ENCODE peak calls at places on chromosomes 5 and 9, in seven cellular contexts. One of them, this sample, is unnamed. For H3K4me1 and H3K36me3, the result is how much of the 10 kb centered on the place peaks cover.

GRCh38 chr5:150640311-150641005 is at the start of gene SYNPO:
- DNase-seq in aorta: peak
- DNase-seq in HCT116: no peak
- DNase-seq in neuronal stem cell: no peak
- DNase-seq in Panc1: no peak
- DNase-seq in mammary epithelial cell: peak
- DNase-seq in psoas muscle: peak
- DNase-seq in this sample: no peak

GRCh38 chr9:70387663-70388062 is 26.8 kb downstream of the KLF9 start:
- DNase-seq in aorta: no peak
- DNase-seq in HCT116: no peak
- DNase-seq in neuronal stem cell: no peak
- DNase-seq in Panc1: no peak
- DNase-seq in mammary epithelial cell: no peak
- DNase-seq in psoas muscle: peak
- DNase-seq in this sample: no peak

GRCh38 chr9:21395778-21396717 is 10.8 kb upstream of the IFNA2 start:
- DNase-seq in aorta: peak
- DNase-seq in HCT116: peak
- DNase-seq in neuronal stem cell: peak
- DNase-seq in Panc1: no peak
- DNase-seq in mammary epithelial cell: no peak
- DNase-seq in psoas muscle: peak
- DNase-seq in this sample: peak

GRCh38 chr5:55151923-55152842 is 7.8 kb upstream of the GPX8 start:
- DNase-seq in aorta: no peak
- DNase-seq in HCT116: no peak
- DNase-seq in neuronal stem cell: no peak
- DNase-seq in Panc1: no peak
- DNase-seq in mammary epithelial cell: peak
- DNase-seq in psoas muscle: no peak
- DNase-seq in this sample: no peak

GRCh38 chr5:125393416-125393815 is 647.0 kb upstream of the ZNF608 start:
- DNase-seq in aorta: no peak
- DNase-seq in HCT116: no peak
- DNase-seq in neuronal stem cell: no peak
- DNase-seq in Panc1: no peak
- DNase-seq in mammary epithelial cell: no peak
- DNase-seq in psoas muscle: no peak
- DNase-seq in this sample: no peak

GRCh38 chr9:93003552-93004407 is 54.7 kb upstream of the SUSD3 start:
- DNase-seq in aorta: no peak
- DNase-seq in HCT116: peak
- DNase-seq in neuronal stem cell: no peak
- DNase-seq in Panc1: peak
- DNase-seq in mammary epithelial cell: peak
- DNase-seq in psoas muscle: peak
- DNase-seq in this sample: peak

GRCh38 chr5:53726121-53726520 is 165.7 kb downstream of the NDUFS4 start:
- DNase-seq in aorta: no peak
- DNase-seq in HCT116: no peak
- DNase-seq in neuronal stem cell: no peak
- DNase-seq in Panc1: no peak
- DNase-seq in mammary epithelial cell: no peak
- DNase-seq in psoas muscle: no peak
- DNase-seq in this sample: no peak

GRCh38 chr9:78053627-78054026 is 22.0 kb upstream of the GNAQ start:
- DNase-seq in aorta: no peak
- DNase-seq in HCT116: no peak
- DNase-seq in neuronal stem cell: no peak
- DNase-seq in Panc1: no peak
- DNase-seq in mammary epithelial cell: no peak
- DNase-seq in psoas muscle: no peak
- DNase-seq in this sample: no peak

GRCh38 chr5:81852277-81853004 is 101.5 kb upstream of the SSBP2 start:
- DNase-seq in aorta: peak
- DNase-seq in HCT116: peak
- DNase-seq in neuronal stem cell: peak
- DNase-seq in Panc1: no peak
- DNase-seq in mammary epithelial cell: no peak
- DNase-seq in psoas muscle: peak
- DNase-seq in this sample: peak

GRCh38 chr9:89661391-89661949 is 56.7 kb downstream of the GADD45G start:
- DNase-seq in aorta: no peak
- DNase-seq in HCT116: no peak
- DNase-seq in neuronal stem cell: peak
- DNase-seq in Panc1: no peak
- DNase-seq in mammary epithelial cell: no peak
- DNase-seq in psoas muscle: no peak
- DNase-seq in this sample: no peak

GRCh38 chr5:132821791-132822190 is 8.7 kb downstream of the SHROOM1 start:
- DNase-seq in aorta: no peak
- DNase-seq in HCT116: no peak
- DNase-seq in neuronal stem cell: no peak
- DNase-seq in Panc1: no peak
- DNase-seq in mammary epithelial cell: no peak
- DNase-seq in psoas muscle: no peak
- DNase-seq in this sample: no peak

GRCh38 chr9:94887721-94888120 is 161.2 kb downstream of the AOPEP start:
- DNase-seq in aorta: no peak
- DNase-seq in HCT116: no peak
- DNase-seq in neuronal stem cell: no peak
- DNase-seq in Panc1: no peak
- DNase-seq in mammary epithelial cell: no peak
- DNase-seq in psoas muscle: no peak
- DNase-seq in this sample: no peak

GRCh38 chr5:34521628-34522290 is 134.4 kb upstream of the RAI14 start:
- DNase-seq in aorta: no peak
- DNase-seq in HCT116: no peak
- DNase-seq in neuronal stem cell: no peak
- DNase-seq in Panc1: no peak
- DNase-seq in mammary epithelial cell: no peak
- DNase-seq in psoas muscle: no peak
- DNase-seq in this sample: no peak

GRCh38 chr5:107764976-107765684 is 94.4 kb upstream of the EFNA5 start:
- DNase-seq in aorta: no peak
- DNase-seq in HCT116: no peak
- DNase-seq in neuronal stem cell: no peak
- DNase-seq in Panc1: no peak
- DNase-seq in mammary epithelial cell: no peak
- DNase-seq in psoas muscle: no peak
- DNase-seq in this sample: no peak

GRCh38 chr9:94800424-94801117 is 74.1 kb downstream of the AOPEP start:
- DNase-seq in aorta: no peak
- DNase-seq in HCT116: no peak
- DNase-seq in neuronal stem cell: no peak
- DNase-seq in Panc1: no peak
- DNase-seq in mammary epithelial cell: no peak
- DNase-seq in psoas muscle: no peak
- DNase-seq in this sample: peak

GRCh38 chr5:160089549-160089948 is 29.7 kb downstream of the PWWP2A start:
- DNase-seq in aorta: no peak
- DNase-seq in HCT116: no peak
- DNase-seq in neuronal stem cell: no peak
- DNase-seq in Panc1: no peak
- DNase-seq in mammary epithelial cell: no peak
- DNase-seq in psoas muscle: no peak
- DNase-seq in this sample: no peak

GRCh38 chr5:168472329-168472728 is 13.9 kb upstream of the RARS1 start:
- DNase-seq in aorta: no peak
- DNase-seq in HCT116: no peak
- DNase-seq in neuronal stem cell: no peak
- DNase-seq in Panc1: no peak
- DNase-seq in mammary epithelial cell: peak
- DNase-seq in psoas muscle: no peak
- DNase-seq in this sample: peak

GRCh38 chr9:111843971-111844370 is 49.2 kb upstream of the SHOC1 start:
- DNase-seq in aorta: no peak
- DNase-seq in HCT116: no peak
- DNase-seq in neuronal stem cell: no peak
- DNase-seq in Panc1: no peak
- DNase-seq in mammary epithelial cell: peak
- DNase-seq in psoas muscle: no peak
- DNase-seq in this sample: no peak

GRCh38 chr9:15403155-15403554 is 19.5 kb upstream of the SNAPC3 start:
- DNase-seq in aorta: no peak
- DNase-seq in HCT116: peak
- DNase-seq in neuronal stem cell: no peak
- DNase-seq in Panc1: no peak
- DNase-seq in mammary epithelial cell: no peak
- DNase-seq in psoas muscle: no peak
- DNase-seq in this sample: peak

GRCh38 chr9:7907636-7908195 is 108.1 kb upstream of the DMAC1 start:
- DNase-seq in aorta: no peak
- DNase-seq in HCT116: no peak
- DNase-seq in neuronal stem cell: no peak
- DNase-seq in Panc1: no peak
- DNase-seq in mammary epithelial cell: no peak
- DNase-seq in psoas muscle: no peak
- DNase-seq in this sample: no peak

GRCh38 chr9:7963026-7963425 is 163.4 kb upstream of the DMAC1 start:
- DNase-seq in aorta: no peak
- DNase-seq in HCT116: no peak
- DNase-seq in neuronal stem cell: no peak
- DNase-seq in Panc1: no peak
- DNase-seq in mammary epithelial cell: no peak
- DNase-seq in psoas muscle: no peak
- DNase-seq in this sample: no peak

GRCh38 chr5:35618297-35618636 is 604 bp downstream of the SPEF2 start:
- DNase-seq in aorta: no peak
- DNase-seq in HCT116: no peak
- DNase-seq in neuronal stem cell: no peak
- DNase-seq in Panc1: no peak
- DNase-seq in mammary epithelial cell: no peak
- DNase-seq in psoas muscle: no peak
- DNase-seq in this sample: no peak
- H3K4me1 ChIP-seq in aorta: under half
- H3K4me1 ChIP-seq in HCT116: under half
- H3K4me1 ChIP-seq in neuronal stem cell: under half
- H3K4me1 ChIP-seq in Panc1: under half
- H3K4me1 ChIP-seq in mammary epithelial cell: under half
- H3K4me1 ChIP-seq in psoas muscle: under half
- H3K4me1 ChIP-seq in this sample: under half

DNA sequence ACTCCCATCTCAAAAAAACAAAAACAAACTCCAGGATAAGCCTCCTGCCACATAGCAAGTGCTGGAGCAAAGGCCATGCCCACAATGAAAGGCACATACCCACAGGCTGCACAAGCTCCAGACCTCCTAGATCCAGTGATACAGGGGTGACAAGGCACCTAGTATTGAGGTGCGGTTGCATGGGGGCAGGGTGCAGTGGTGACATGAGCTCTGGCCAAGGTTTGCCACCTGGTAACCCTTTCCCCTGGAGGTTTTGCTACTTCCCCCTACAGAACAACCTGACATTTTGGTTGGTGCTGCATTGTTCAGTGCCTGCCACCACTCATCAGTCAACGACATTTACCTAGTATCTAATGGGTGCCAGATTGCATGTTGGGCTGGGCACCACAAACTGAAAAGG is 14.5 kb downstream of the CDKN2AIPNL start:
- DNase-seq in aorta: no peak
- DNase-seq in HCT116: no peak
- DNase-seq in neuronal stem cell: no peak
- DNase-seq in Panc1: no peak
- DNase-seq in mammary epithelial cell: no peak
- DNase-seq in psoas muscle: no peak
- DNase-seq in this sample: no peak
- H3K36me3 ChIP-seq in aorta: under half
- H3K36me3 ChIP-seq in HCT116: under half
- H3K36me3 ChIP-seq in neuronal stem cell: under half
- H3K36me3 ChIP-seq in Panc1: under half
- H3K36me3 ChIP-seq in mammary epithelial cell: under half
- H3K36me3 ChIP-seq in psoas muscle: under half
- H3K36me3 ChIP-seq in this sample: half or more

DNA sequence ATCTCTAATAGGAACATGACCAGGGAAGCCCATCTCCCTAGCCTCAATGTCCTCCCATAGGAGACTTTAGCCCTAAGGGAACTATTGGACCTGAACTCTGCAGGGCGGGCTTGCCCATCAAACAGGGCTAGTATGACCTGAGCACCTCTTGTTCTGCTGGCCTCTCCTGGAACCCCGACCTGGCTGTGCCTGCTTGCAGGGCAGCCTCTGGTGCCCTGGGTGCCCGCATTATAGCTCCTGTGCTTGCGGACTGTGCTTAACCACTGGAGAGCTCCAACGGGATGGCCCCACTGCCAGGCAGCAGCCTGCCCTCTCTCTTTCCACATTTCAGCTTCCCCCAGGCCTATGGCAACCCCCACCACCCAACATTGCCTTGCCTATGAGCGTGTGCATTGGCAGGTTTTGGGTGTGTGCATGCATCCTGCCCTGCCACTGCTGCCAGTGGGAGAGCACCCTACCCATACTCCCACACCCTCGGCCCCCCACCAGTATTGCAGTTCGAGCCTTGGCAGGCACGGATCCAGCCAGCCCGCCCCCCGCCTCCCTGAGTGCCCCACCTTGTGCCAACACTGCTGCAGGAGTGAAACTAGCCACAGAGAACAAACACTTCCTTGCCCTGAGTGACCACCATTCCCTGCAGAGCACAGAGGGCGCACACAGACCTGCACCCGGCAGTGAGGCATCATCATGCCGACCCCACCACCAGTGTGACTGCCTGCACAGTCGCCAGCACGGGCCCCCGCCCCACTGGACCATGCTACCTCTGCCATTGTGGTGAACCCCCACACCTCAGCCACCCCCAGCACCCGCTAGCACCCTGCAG is 1123.8 kb upstream of the CDH6 start:
- DNase-seq in aorta: peak
- DNase-seq in HCT116: no peak
- DNase-seq in neuronal stem cell: no peak
- DNase-seq in Panc1: no peak
- DNase-seq in mammary epithelial cell: no peak
- DNase-seq in psoas muscle: no peak
- DNase-seq in this sample: no peak
- H3K4me1 ChIP-seq in aorta: under half
- H3K4me1 ChIP-seq in HCT116: under half
- H3K4me1 ChIP-seq in neuronal stem cell: under half
- H3K4me1 ChIP-seq in Panc1: under half
- H3K4me1 ChIP-seq in mammary epithelial cell: under half
- H3K4me1 ChIP-seq in psoas muscle: under half
- H3K4me1 ChIP-seq in this sample: under half

GRCh38 chr9:86322973-86323644 is 31.1 kb downstream of the TUT7 start:
- DNase-seq in aorta: no peak
- DNase-seq in HCT116: no peak
- DNase-seq in neuronal stem cell: no peak
- DNase-seq in Panc1: no peak
- DNase-seq in mammary epithelial cell: no peak
- DNase-seq in psoas muscle: no peak
- DNase-seq in this sample: no peak

GRCh38 chr9:86321373-86321772 is 32.8 kb downstream of the TUT7 start:
- DNase-seq in aorta: peak
- DNase-seq in HCT116: no peak
- DNase-seq in neuronal stem cell: no peak
- DNase-seq in Panc1: no peak
- DNase-seq in mammary epithelial cell: peak
- DNase-seq in psoas muscle: no peak
- DNase-seq in this sample: no peak

GRCh38 chr9:86315088-86315487 is 32.8 kb upstream of the ISCA1 start:
- DNase-seq in aorta: no peak
- DNase-seq in HCT116: no peak
- DNase-seq in neuronal stem cell: no peak
- DNase-seq in Panc1: no peak
- DNase-seq in mammary epithelial cell: no peak
- DNase-seq in psoas muscle: no peak
- DNase-seq in this sample: no peak

GRCh38 chr9:86318187-86318586 is 35.8 kb upstream of the ISCA1 start:
- DNase-seq in aorta: no peak
- DNase-seq in HCT116: no peak
- DNase-seq in neuronal stem cell: no peak
- DNase-seq in Panc1: no peak
- DNase-seq in mammary epithelial cell: no peak
- DNase-seq in psoas muscle: no peak
- DNase-seq in this sample: no peak
- H3K36me3 ChIP-seq in aorta: under half
- H3K36me3 ChIP-seq in HCT116: under half
- H3K36me3 ChIP-seq in neuronal stem cell: under half
- H3K36me3 ChIP-seq in Panc1: under half
- H3K36me3 ChIP-seq in mammary epithelial cell: under half
- H3K36me3 ChIP-seq in psoas muscle: under half
- H3K36me3 ChIP-seq in this sample: under half

This sample was measured in HAP-1.